ENCODE peak calls at places on chromosomes 11 and 22, in five cellular contexts. E, Q, O, N and G are unnamed samples.

GRCh38 chr11:126090452-126090851 is 27.8 kb upstream of the CDON start:
- DNase-seq in N (no peak), E (no peak), Q (no peak), O (no peak), G (no peak)

GRCh38 chr11:38667359-38667758 is 2069.3 kb upstream of the RAG2 start:
- DNase-seq in E (no peak), Q (no peak), O (no peak), N (no peak), G (no peak)

GRCh38 chr11:116224154-116224888 is 548.5 kb downstream of the BUD13 start:
- DNase-seq in O (no peak), Q (peak), N (no peak), E (no peak), G (no peak)

GRCh38 chr11:2529636-2530035 is 84.8 kb downstream of the KCNQ1 start:
- DNase-seq in E (no peak), Q (no peak), N (no peak), O (no peak), G (no peak)

GRCh38 chr11:12106101-12106500 is 4.3 kb upstream of the MICAL2 start:
- DNase-seq in E (no peak), N (no peak), Q (no peak), O (no peak), G (no peak)

GRCh38 chr11:74937696-74938475 is 11.0 kb downstream of the XRRA1 start:
- DNase-seq in N (no peak), E (no peak), Q (no peak), O (no peak), G (no peak)

GRCh38 chr22:43152001-43152354 is 619 bp downstream of the TSPO start:
- DNase-seq in N (no peak), Q (no peak), O (no peak), E (no peak), G (no peak)

GRCh38 chr11:106391771-106392412 is 314.4 kb downstream of the AASDHPPT start:
- DNase-seq in E (no peak), Q (no peak), O (peak), N (no peak), G (no peak)

GRCh38 chr22:37206841-37207821 is 5.1 kb downstream of the SSTR3 start:
- DNase-seq in N (no peak), E (no peak), Q (no peak), O (no peak), G (no peak)

GRCh38 chr11:114228401-114229061 is 67.7 kb upstream of the NNMT start:
- DNase-seq in N (no peak), Q (no peak), O (no peak), E (no peak), G (no peak)

GRCh38 chr11:65204646-65205601 is 23.2 kb downstream of the CAPN1 start:
- DNase-seq in E (no peak), N (no peak), O (no peak), Q (no peak), G (no peak)

GRCh38 chr22:39932918-39933649 is 27.1 kb upstream of the TMA7B start:
- DNase-seq in E (no peak), N (no peak), O (peak), Q (no peak), G (no peak)

GRCh38 chr11:69213964-69214363 is 58.2 kb downstream of the SMIM38 start:
- DNase-seq in O (no peak), N (no peak), E (no peak), Q (no peak), G (peak)

GRCh38 chr22:35985361-35985760 is 43.3 kb downstream of the RBFOX2 start:
- DNase-seq in Q (no peak), O (no peak), E (no peak), N (no peak), G (no peak)

GRCh38 chr11:118473537-118473936 is 37.2 kb downstream of the KMT2A start:
- DNase-seq in E (no peak), N (no peak), O (no peak), Q (no peak), G (no peak)

GRCh38 chr22:35894937-35895708 is 133.5 kb downstream of the RBFOX2 start:
- DNase-seq in O (no peak), E (no peak), Q (peak), N (no peak), G (no peak)

GRCh38 chr22:23223566-23224317 is 43.4 kb downstream of the BCR start:
- DNase-seq in O (no peak), E (no peak), Q (no peak), N (no peak), G (no peak)

GRCh38 chr11:132405728-132406127 is 1035.3 kb downstream of the NTM start:
- DNase-seq in N (no peak), O (no peak), Q (no peak), E (no peak), G (no peak)

GRCh38 chr11:133843454-133843987 is 1.8 kb downstream of the SPATA19 start:
- DNase-seq in N (no peak), Q (no peak), E (no peak), O (no peak), G (peak)

GRCh38 chr22:44648821-44649566 is 53.0 kb upstream of the PRR5 start:
- DNase-seq in O (no peak), N (no peak), E (no peak), Q (no peak), G (no peak)

GRCh38 chr22:19420321-19420720 is 11.2 kb downstream of the HIRA start:
- DNase-seq in O (no peak), N (no peak), Q (no peak), E (no peak), G (no peak)

GRCh38 chr11:2096919-2097301 is 42.3 kb downstream of the IGF2 start:
- DNase-seq in E (no peak), O (no peak), N (no peak), Q (no peak), G (no peak)